ENCODE peak calls at places on chromosome 5, in eight cellular contexts. U is omental fat pad; F is lower lobe of right lung; V is Calu3; Y is NAMALWA; P is activated T-cell treated with anti-CD3 and anti-CD28 coated beads for 48 hours; J is activated CD4-positive, alpha-beta T cell treated with anti-CD3 and anti-CD28 coated beads for 36 hours; S is Right ventricle myocardium inferior. O is an unnamed sample.

GRCh38 chr5:81577091-81577490 is 173.8 kb downstream of the SSBP2 start:
- DNase-seq in J (no peak), V (no peak), U (no peak), P (no peak), S (no peak), Y (no peak), F (no peak), O (no peak)

GRCh38 chr5:154197801-154198461 is 7.4 kb downstream of the GALNT10 start:
- DNase-seq in U (no peak), S (no peak), P (peak), F (peak), V (peak), J (peak), Y (no peak), O (peak)

GRCh38 chr5:142680605-142681259 is 5.2 kb downstream of the FGF1 start:
- DNase-seq in S (no peak), U (no peak), V (peak), J (no peak), Y (no peak), P (no peak), F (no peak), O (no peak)

GRCh38 chr5:116084231-116084630 is 594 bp upstream of the COMMD10 start:
- DNase-seq in P (no peak), S (no peak), J (peak), U (no peak), V (peak), F (no peak), Y (no peak), O (peak)

GRCh38 chr5:657570-657969 is 35.6 kb downstream of the TPPP start:
- DNase-seq in Y (no peak), U (no peak), V (peak), F (peak), P (no peak), S (peak), J (no peak), O (no peak)

GRCh38 chr5:100905259-100905914 is 2.3 kb upstream of the ST8SIA4 start:
- DNase-seq in Y (peak), U (no peak), F (no peak), V (no peak), S (no peak), J (peak), P (no peak), O (peak)

GRCh38 chr5:160792281-160792680 is 59.7 kb downstream of the ATP10B start:
- DNase-seq in S (no peak), P (no peak), U (no peak), F (no peak), V (no peak), Y (no peak), J (no peak), O (no peak)

GRCh38 chr5:139391570-139392323 is 2.0 kb upstream of the MZB1 start:
- DNase-seq in U (no peak), V (peak), P (no peak), J (peak), F (no peak), S (no peak), Y (peak), O (peak)

GRCh38 chr5:124655211-124655880 is 91.1 kb downstream of the ZNF608 start:
- DNase-seq in P (no peak), S (no peak), U (no peak), Y (peak), J (no peak), F (no peak), V (peak), O (no peak)

GRCh38 chr5:171386861-171387254 is 791 bp upstream of the NPM1 start:
- DNase-seq in V (peak), F (peak), S (no peak), J (peak), P (no peak), U (no peak), Y (no peak), O (no peak)

GRCh38 chr5:171810217-171810616 is 24.6 kb downstream of the SMIM23 start:
- DNase-seq in F (no peak), J (no peak), Y (no peak), S (no peak), P (no peak), U (no peak), V (no peak), O (no peak)

GRCh38 chr5:56585973-56586740 is 229.2 kb upstream of the MAP3K1 start:
- DNase-seq in Y (no peak), P (no peak), J (peak), S (peak), V (no peak), F (no peak), U (no peak), O (no peak)

GRCh38 chr5:158877706-158878105 is 222.0 kb downstream of the EBF1 start:
- DNase-seq in V (no peak), F (no peak), U (no peak), P (no peak), J (no peak), Y (no peak), S (no peak), O (no peak)

GRCh38 chr5:65364907-65365306 is 116.8 kb downstream of the ADAMTS6 start:
- DNase-seq in J (no peak), V (no peak), P (no peak), S (no peak), Y (no peak), U (no peak), F (no peak), O (no peak)

GRCh38 chr5:140329739-140330481 is 16.5 kb downstream of the HBEGF start:
- DNase-seq in F (no peak), V (no peak), P (no peak), J (no peak), Y (no peak), S (no peak), U (no peak), O (no peak)

GRCh38 chr5:73816656-73817420 is 190.8 kb downstream of the ARHGEF28 start:
- DNase-seq in P (no peak), F (no peak), Y (no peak), S (no peak), U (no peak), V (no peak), J (no peak), O (no peak)

GRCh38 chr5:33297760-33298216 is 143.0 kb upstream of the TARS1 start:
- DNase-seq in J (peak), V (no peak), Y (no peak), U (no peak), F (no peak), S (peak), P (no peak), O (no peak)

GRCh38 chr5:3350781-3351180 is 244.9 kb upstream of the IRX1 start:
- DNase-seq in Y (no peak), U (no peak), V (no peak), J (no peak), F (no peak), P (no peak), S (no peak), O (no peak)

GRCh38 chr5:84450617-84451414 is 66.1 kb upstream of the EDIL3 start:
- DNase-seq in Y (peak), F (no peak), S (no peak), J (no peak), P (no peak), V (no peak), U (no peak), O (no peak)

GRCh38 chr5:1946122-1946677 is 63.5 kb upstream of the IRX4 start:
- DNase-seq in S (peak), Y (no peak), V (no peak), U (no peak), P (no peak), F (no peak), J (no peak), O (no peak)

GRCh38 chr5:160339406-160340140 is 27.2 kb upstream of the CCNJL start:
- DNase-seq in F (no peak), J (no peak), Y (no peak), S (no peak), V (no peak), U (no peak), P (no peak), O (no peak)

GRCh38 chr5:1517838-1518237 is 5.9 kb downstream of the LPCAT1 start:
- DNase-seq in J (no peak), Y (no peak), F (peak), U (no peak), V (no peak), S (peak), P (no peak), O (no peak)

GRCh38 chr5:160837749-160838593 is 14.0 kb downstream of the ATP10B start:
- DNase-seq in J (no peak), U (no peak), Y (no peak), F (no peak), S (no peak), P (no peak), V (no peak), O (no peak)

GRCh38 chr5:123460296-123460729 is 37.1 kb upstream of the CEP120 start:
- DNase-seq in J (peak), F (no peak), P (peak), S (no peak), V (peak), Y (no peak), U (no peak), O (peak)

GRCh38 chr5:145483211-145483610 is 351.9 kb downstream of the PRELID2 start:
- DNase-seq in S (no peak), V (no peak), F (no peak), J (no peak), Y (no peak), U (no peak), P (no peak), O (no peak)

GRCh38 chr5:1564182-1564748 is 40.5 kb upstream of the LPCAT1 start:
- DNase-seq in U (no peak), J (no peak), Y (no peak), P (no peak), F (peak), V (no peak), S (peak), O (no peak)

GRCh38 chr5:180291943-180292831 is at the start of gene MAPK9:
- DNase-seq in S (peak), Y (peak), F (peak), J (peak), P (peak), U (peak), V (peak), O (peak)